ENCODE peak calls at places on chromosome 6, in five cellular contexts. J, F, K, P and D are unnamed samples.

GRCh38 chr6:56849876-56850275 is 105.0 kb upstream of the BEND6 start:
- DNase-seq in P (no peak), J (peak), F (no peak), K (no peak), D (no peak)

GRCh38 chr6:11224252-11224965 is 8.1 kb downstream of the NEDD9 start:
- DNase-seq in J (no peak), F (no peak), K (no peak), P (no peak), D (no peak)

GRCh38 chr6:18340781-18341551 is 46.2 kb upstream of the RNF144B start:
- DNase-seq in K (no peak), P (no peak), F (peak), J (no peak), D (no peak)

GRCh38 chr6:1313364-1313754 is 1.5 kb downstream of the FOXQ1 start:
- DNase-seq in F (no peak), J (no peak), K (peak), P (no peak), D (no peak)

GRCh38 chr6:37134622-37135191 is 35.2 kb upstream of the PIM1 start:
- DNase-seq in F (no peak), P (peak), J (no peak), K (no peak), D (no peak)

GRCh38 chr6:12148317-12148801 is 136.2 kb downstream of the HIVEP1 start:
- DNase-seq in K (no peak), P (no peak), F (no peak), J (no peak), D (no peak)

GRCh38 chr6:7479801-7480266 is 61.6 kb upstream of the DSP start:
- DNase-seq in K (no peak), F (peak), J (no peak), P (no peak), D (no peak)

GRCh38 chr6:42316390-42316970 is 98.8 kb upstream of the MRPS10 start:
- DNase-seq in F (no peak), K (no peak), P (peak), J (peak), D (no peak)

GRCh38 chr6:131966443-131966842 is 15.3 kb upstream of the CCN2 start:
- DNase-seq in J (no peak), F (no peak), K (no peak), P (no peak), D (no peak)

GRCh38 chr6:4637691-4638433 is 138.3 kb upstream of the CDYL start:
- DNase-seq in F (no peak), P (peak), J (no peak), K (no peak), D (no peak)

GRCh38 chr6:47780510-47781356 is 1.1 kb upstream of the OPN5 start:
- DNase-seq in K (no peak), F (peak), J (peak), P (peak), D (peak)

GRCh38 chr6:121090492-121090891 is 243.8 kb downstream of the TBC1D32 start:
- DNase-seq in F (no peak), P (no peak), K (no peak), J (no peak), D (no peak)

GRCh38 chr6:73180718-73181619 is 44.3 kb downstream of the KHDC1L start:
- DNase-seq in K (peak), J (peak), P (peak), F (no peak), D (peak)

GRCh38 chr6:118725944-118726343 is 74.6 kb upstream of the CEP85L start:
- DNase-seq in P (no peak), F (no peak), K (no peak), J (no peak), D (no peak)

GRCh38 chr6:21710908-21711627 is 117.5 kb downstream of the SOX4 start:
- DNase-seq in J (peak), K (no peak), F (no peak), P (no peak), D (no peak)

GRCh38 chr6:31834704-31835375 is 7.3 kb downstream of the HSPA1B start:
- DNase-seq in K (peak), J (peak), F (peak), P (no peak), D (peak)

GRCh38 chr6:34490390-34491090 is 24.7 kb downstream of the PACSIN1 start:
- DNase-seq in K (no peak), F (no peak), J (no peak), P (no peak), D (no peak)

GRCh38 chr6:157943249-157943963 is 38.3 kb upstream of the SYNJ2 start:
- DNase-seq in P (no peak), J (no peak), F (no peak), K (no peak), D (no peak)

GRCh38 chr6:157944983-157945931 is 36.4 kb upstream of the SYNJ2 start:
- DNase-seq in K (no peak), J (no peak), P (no peak), F (no peak), D (no peak)

GRCh38 chr6:157946053-157946617 is 35.5 kb upstream of the SYNJ2 start:
- DNase-seq in P (no peak), K (no peak), F (no peak), J (no peak), D (no peak)

GRCh38 chr6:157943964-157944283 is 37.7 kb upstream of the SYNJ2 start:
- DNase-seq in K (no peak), J (no peak), F (no peak), P (no peak), D (no peak)

DNA sequence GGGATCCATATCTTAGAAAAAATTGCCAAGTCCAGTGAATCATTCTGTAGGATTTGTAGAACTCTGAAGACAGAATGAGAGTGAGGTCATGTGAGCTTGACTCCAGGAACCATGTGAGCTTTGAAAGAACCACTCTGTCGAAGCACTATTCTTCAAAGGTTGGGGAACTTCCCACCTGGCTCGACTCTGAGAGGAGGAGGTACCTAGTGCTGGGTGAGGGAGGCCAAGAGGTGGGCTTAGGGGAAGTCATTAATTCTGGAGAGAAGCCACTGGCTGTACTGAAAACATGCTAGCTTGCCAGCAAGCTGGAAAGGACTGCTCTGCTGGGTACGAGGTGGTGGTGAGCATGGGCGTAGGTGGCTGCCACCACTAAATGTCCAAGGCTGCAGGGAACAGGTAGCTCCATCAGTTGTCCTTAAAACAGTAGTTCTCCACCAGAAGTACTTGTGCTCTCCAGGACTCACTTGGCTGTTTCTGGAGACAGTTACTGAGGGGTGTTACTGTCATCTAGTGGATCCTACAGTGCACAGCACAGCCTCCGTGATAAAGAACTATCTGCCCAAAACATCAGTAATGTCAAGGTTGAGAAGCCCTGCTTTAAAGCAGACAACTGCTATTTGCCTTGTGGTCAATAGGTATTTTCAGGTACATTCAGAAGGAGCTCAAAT is 34.7 kb upstream of the SYNJ2 start:
- DNase-seq in K (no peak), F (no peak), J (peak), P (no peak), D (no peak)
- TF ChIP-seq CTCF in K (no peak), F (peak), J (peak), P (peak), D (no peak)

GRCh38 chr6:142458857-142459256 is 157.1 kb downstream of the ADGRG6 start:
- DNase-seq in F (no peak), J (no peak), K (no peak), P (no peak), D (no peak)

GRCh38 chr6:142459267-142459666 is 157.5 kb downstream of the ADGRG6 start:
- DNase-seq in K (no peak), P (no peak), J (no peak), F (no peak), D (no peak)

GRCh38 chr6:142457638-142458406 is 156.0 kb downstream of the ADGRG6 start:
- DNase-seq in P (no peak), K (no peak), J (no peak), F (no peak), D (no peak)

GRCh38 chr6:142463988-142464387 is 162.2 kb downstream of the ADGRG6 start:
- DNase-seq in F (no peak), J (no peak), K (no peak), P (no peak), D (no peak)

GRCh38 chr6:142462260-142462659 is 160.5 kb downstream of the ADGRG6 start:
- DNase-seq in F (no peak), J (no peak), P (no peak), K (no peak), D (no peak)
- TF ChIP-seq CTCF in F (no peak), J (peak), P (no peak), K (no peak), D (no peak)

GRCh38 chr6:111480988-111481830 is 1.8 kb downstream of the REV3L start:
- DNase-seq in J (no peak), P (no peak), F (no peak), K (no peak), D (no peak)
- TF ChIP-seq CTCF in J (no peak), P (no peak), F (no peak), K (no peak), D (no peak)

GRCh38 chr6:3061501-3061941 is 6.8 kb upstream of the RIPK1 start:
- DNase-seq in K (no peak), J (no peak), P (no peak), F (no peak), D (no peak)
- TF ChIP-seq CTCF in K (no peak), J (no peak), P (peak), F (no peak), D (no peak)

GRCh38 chr6:115540077-115540869 is 520.4 kb downstream of the FRK start:
- DNase-seq in K (no peak), J (no peak), F (no peak), P (no peak), D (no peak)

GRCh38 chr6:115544765-115545409 is 515.8 kb downstream of the FRK start:
- DNase-seq in F (no peak), K (no peak), P (no peak), J (no peak), D (no peak)

GRCh38 chr6:115539531-115539930 is 521.2 kb downstream of the FRK start:
- DNase-seq in P (no peak), K (no peak), F (no peak), J (no peak), D (no peak)

DNA sequence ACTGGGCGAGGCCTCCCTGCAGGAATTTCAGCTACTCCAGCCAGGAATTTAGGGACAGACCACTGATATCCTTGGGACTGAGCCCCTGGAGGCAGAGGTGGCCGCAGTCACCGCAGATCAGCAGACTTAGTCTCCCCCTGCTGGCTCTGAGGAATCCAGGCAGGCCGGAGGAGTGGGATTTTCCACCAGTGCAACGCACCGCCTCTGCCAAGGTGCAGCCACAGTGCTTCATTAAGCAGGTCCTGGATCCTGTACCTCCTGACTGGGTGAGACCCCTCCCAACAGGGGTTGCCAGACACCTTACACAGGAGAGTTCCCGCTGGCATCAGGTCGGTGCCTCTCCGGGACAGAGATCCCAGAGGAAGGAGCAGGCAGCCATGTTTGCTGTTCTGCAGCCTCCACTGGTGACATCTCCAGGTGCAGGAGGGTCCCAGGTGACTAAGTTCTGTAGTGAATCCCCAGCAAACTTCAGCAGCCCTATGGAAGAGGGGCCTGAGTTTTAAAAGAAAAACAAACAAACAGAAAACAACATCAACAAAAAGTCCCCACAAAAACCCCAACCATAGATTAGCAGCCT is 515.2 kb downstream of the FRK start:
- DNase-seq in F (no peak), J (peak), K (peak), P (no peak), D (peak)
- TF ChIP-seq CTCF in F (no peak), J (peak), K (peak), P (no peak), D (peak)

GRCh38 chr6:149334682-149335160 is 17.2 kb downstream of the TAB2 start:
- DNase-seq in J (no peak), F (no peak), P (peak), K (no peak), D (no peak)

GRCh38 chr6:149336529-149336928 is 19.0 kb downstream of the TAB2 start:
- DNase-seq in K (no peak), J (no peak), P (no peak), F (no peak), D (no peak)

GRCh38 chr6:149335924-149336323 is 18.4 kb downstream of the TAB2 start:
- DNase-seq in J (no peak), K (no peak), P (no peak), F (no peak), D (no peak)

GRCh38 chr6:149340200-149340599 is 22.7 kb downstream of the TAB2 start:
- DNase-seq in K (no peak), F (no peak), P (no peak), J (no peak), D (no peak)

DNA sequence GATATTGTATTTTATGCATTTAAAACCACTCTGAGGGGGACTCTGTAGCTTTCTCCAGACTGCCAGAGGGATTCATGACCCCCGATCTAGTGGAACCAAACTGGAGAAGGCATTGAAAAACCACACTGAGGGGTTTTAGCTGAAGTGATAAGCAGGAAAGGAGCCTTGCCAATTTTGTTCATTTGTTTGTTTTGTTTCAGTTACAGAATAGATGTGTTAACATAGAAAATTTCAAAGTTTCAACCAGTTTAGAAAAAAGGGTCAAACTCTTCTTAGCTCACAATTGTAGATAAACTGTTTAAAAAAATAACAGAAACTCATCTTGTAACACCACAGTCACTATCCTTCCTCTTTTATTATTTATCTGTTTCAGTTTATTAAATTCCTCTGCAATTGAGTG is 19.8 kb downstream of the TAB2 start:
- DNase-seq in P (no peak), J (no peak), K (no peak), F (no peak), D (no peak)
- TF ChIP-seq CTCF in P (no peak), J (no peak), K (no peak), F (no peak), D (no peak)

DNA sequence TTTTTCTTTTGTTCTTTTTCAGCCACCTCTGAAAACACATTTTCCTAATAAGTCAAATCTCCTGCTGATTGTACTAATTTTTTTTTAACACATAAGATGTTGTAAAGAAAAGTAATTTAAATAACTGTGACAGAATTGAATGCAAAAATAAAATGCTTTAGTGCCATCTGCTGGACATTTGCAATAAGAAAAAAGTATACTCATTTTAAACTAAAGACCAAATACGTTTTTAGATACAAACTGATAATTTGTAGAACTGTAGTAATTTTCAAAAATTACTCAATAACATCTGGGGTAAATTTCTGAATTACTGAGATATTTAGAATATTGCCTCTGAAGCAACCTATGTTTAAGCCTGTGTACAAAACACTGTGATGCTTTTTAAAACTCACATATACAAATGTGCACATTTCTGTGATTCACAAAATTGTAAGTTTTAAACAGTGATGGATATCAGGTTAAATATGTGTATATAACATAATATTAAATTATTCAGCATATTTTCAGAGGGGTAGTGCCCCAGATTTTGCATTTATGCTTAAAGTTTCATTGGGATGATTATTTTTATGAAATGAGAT is 198.7 kb downstream of the RIMS1 start:
- DNase-seq in J (peak), P (no peak), K (no peak), F (no peak), D (no peak)
- TF ChIP-seq CTCF in J (peak), P (peak), K (peak), F (peak), D (peak)

DNA sequence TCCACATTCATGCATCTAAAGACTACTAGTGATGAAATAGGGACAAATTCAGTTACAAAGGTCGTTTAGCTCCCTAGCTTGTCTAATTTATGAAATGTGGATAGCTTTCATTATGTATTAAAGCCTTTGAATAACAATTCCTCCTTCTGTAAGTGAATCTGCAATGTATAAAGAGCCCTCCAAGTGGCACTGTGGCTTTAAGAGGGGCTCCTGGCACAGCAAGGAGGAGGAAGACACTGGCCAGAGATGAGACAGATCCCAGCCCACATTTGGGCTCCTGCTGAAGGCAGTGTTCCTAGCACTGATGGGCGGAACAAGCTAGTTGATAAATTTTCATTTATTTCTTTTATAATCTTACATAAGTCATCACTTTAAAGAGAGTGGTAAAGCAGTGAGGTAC is 17.6 kb upstream of the FUCA2 start:
- DNase-seq in P (no peak), J (peak), F (no peak), K (no peak), D (no peak)
- TF ChIP-seq CTCF in P (peak), J (peak), F (no peak), K (no peak), D (no peak)

DNA sequence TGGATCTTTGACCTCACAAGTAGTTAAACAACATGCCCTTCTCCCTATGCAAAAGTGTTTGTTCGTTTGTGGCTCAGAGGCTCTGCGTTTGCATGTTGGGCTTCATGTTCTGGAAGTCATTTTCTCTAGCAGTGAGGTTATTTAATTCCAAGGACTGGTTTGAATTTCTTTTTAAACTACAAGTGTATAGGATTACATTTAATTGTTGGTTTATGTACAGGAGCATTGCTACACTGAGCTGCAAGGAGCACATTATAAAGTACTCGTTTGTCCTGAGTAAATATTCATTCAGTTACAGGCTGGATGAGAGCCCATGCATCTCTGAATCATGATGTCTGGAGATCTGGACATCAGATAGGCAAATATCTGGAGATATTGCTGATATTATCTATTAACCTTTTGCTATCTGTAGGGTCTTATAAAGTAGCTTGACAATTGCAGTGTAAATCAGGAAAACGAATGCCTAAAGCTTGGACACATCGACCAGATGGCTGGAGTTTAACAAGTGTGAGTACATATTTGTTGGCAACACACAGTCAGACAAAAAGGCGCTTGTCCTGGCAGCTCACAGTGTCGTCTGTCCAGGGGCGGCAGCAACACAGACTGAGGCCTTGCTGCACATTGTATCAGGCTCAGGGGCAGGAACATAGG is 84.6 kb downstream of the PDE7B start:
- DNase-seq in F (peak), P (no peak), K (no peak), J (no peak), D (no peak)
- TF ChIP-seq CTCF in F (no peak), P (no peak), K (no peak), J (no peak), D (no peak)

DNA sequence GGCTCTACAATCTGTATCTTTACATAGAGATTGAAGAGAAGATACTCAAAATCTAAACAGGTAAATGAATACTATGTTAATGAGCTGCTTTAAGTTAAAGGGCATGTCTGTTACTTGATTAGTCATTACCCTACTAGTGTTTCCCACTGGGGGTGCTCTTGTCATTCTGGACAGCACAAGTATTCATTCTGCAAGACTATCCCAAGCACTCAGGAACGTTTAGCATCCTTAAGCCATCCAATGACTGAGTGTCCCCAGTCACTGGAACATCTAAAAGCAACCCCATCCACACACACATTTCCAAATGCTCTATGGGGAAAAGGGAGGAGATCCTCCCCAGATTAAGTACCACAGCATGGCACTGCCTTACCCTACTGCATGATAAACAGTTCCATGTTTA is 25.7 kb downstream of the EZR start:
- DNase-seq in P (no peak), F (no peak), K (no peak), J (peak), D (no peak)
- TF ChIP-seq CTCF in P (peak), F (no peak), K (peak), J (peak), D (no peak)